ENCODE peak calls at places on chromosomes 4 and X, in eight cellular contexts. R is mammary epithelial cell, S is breast epithelium, C is upper lobe of right lung, L is HepG2, B is neural crest cell, Y is astrocyte of the spinal cord, U is endothelial cell. O is an unnamed sample.

GRCh38 chrX:38045697-38046096 is 39.3 kb downstream of the SYTL5 start:
- DNase-seq in R (no peak), S (no peak), C (no peak), L (no peak), B (no peak), Y (no peak), U (no peak), O (peak)

GRCh38 chrX:24371391-24371972 is 11.0 kb downstream of the SUPT20HL1 start:
- DNase-seq in R (peak), S (peak), C (no peak), L (peak), B (peak), Y (peak), U (peak), O (peak)

GRCh38 chr4:113050361-113050760 is 908 bp downstream of the ANK2 start:
- DNase-seq in R (no peak), S (no peak), C (no peak), L (no peak), B (no peak), Y (no peak), U (no peak), O (no peak)

GRCh38 chr4:120801171-120801758 is 121.3 kb downstream of the PRDM5 start:
- DNase-seq in R (peak), S (no peak), C (no peak), L (no peak), B (no peak), Y (peak), U (no peak), O (peak)

GRCh38 chrX:29215251-29215650 is 628.0 kb downstream of the IL1RAPL1 start:
- DNase-seq in R (peak), S (no peak), C (no peak), L (no peak), B (no peak), Y (no peak), U (no peak), O (peak)

GRCh38 chr4:16655140-16655539 is 243.3 kb downstream of the LDB2 start:
- DNase-seq in R (no peak), S (no peak), C (no peak), L (no peak), B (no peak), Y (no peak), U (no peak), O (no peak)

GRCh38 chr4:88158360-88159136 is at the start of gene ABCG2:
- DNase-seq in R (peak), S (no peak), C (peak), L (peak), B (peak), Y (peak), U (peak), O (peak)

GRCh38 chrX:30283456-30284200 is 25.6 kb downstream of the NR0B1 start:
- DNase-seq in R (peak), S (no peak), C (no peak), L (peak), B (no peak), Y (peak), U (no peak), O (peak)

GRCh38 chr4:110540606-110541440 is 64.9 kb downstream of the ENPEP start:
- DNase-seq in R (peak), S (no peak), C (no peak), L (no peak), B (no peak), Y (peak), U (no peak), O (peak)

GRCh38 chr4:123929565-123929964 is 533.0 kb downstream of the SPRY1 start:
- DNase-seq in R (no peak), S (no peak), C (no peak), L (no peak), B (no peak), Y (peak), U (no peak), O (no peak)

GRCh38 chrX:9897761-9898161 is 69.4 kb upstream of the CLDN34 start:
- DNase-seq in R (peak), S (no peak), C (no peak), L (no peak), B (no peak), Y (peak), U (no peak), O (peak)

GRCh38 chrX:40189018-40189417 is 91.3 kb upstream of the BCOR start:
- DNase-seq in R (no peak), S (no peak), C (no peak), L (no peak), B (no peak), Y (no peak), U (no peak), O (peak)

GRCh38 chrX:132837971-132838370 is 120.5 kb downstream of the HS6ST2 start:
- DNase-seq in R (no peak), S (no peak), C (no peak), L (no peak), B (no peak), Y (no peak), U (no peak), O (no peak)

GRCh38 chrX:40644175-40644574 is 3.2 kb downstream of the CXorf38 start:
- DNase-seq in R (no peak), S (no peak), C (no peak), L (no peak), B (no peak), Y (no peak), U (no peak), O (peak)

GRCh38 chr4:6180841-6181631 is 19.3 kb downstream of the JAKMIP1 start:
- DNase-seq in R (no peak), S (no peak), C (no peak), L (no peak), B (no peak), Y (no peak), U (no peak), O (no peak)

GRCh38 chr4:101865501-101866062 is 75.1 kb downstream of the BANK1 start:
- DNase-seq in R (peak), S (no peak), C (no peak), L (peak), B (no peak), Y (peak), U (no peak), O (peak)

GRCh38 chrX:134990475-134991473 is at the start of gene SMIM10:
- DNase-seq in R (peak), S (peak), C (peak), L (no peak), B (peak), Y (peak), U (peak), O (peak)

GRCh38 chr4:48683784-48684666 is 96.1 kb downstream of the FRYL start:
- DNase-seq in R (no peak), S (no peak), C (no peak), L (no peak), B (no peak), Y (no peak), U (no peak), O (no peak)

GRCh38 chr4:7894098-7894676 is 45.5 kb downstream of the AFAP1 start:
- DNase-seq in R (peak), S (no peak), C (no peak), L (peak), B (no peak), Y (no peak), U (no peak), O (no peak)

GRCh38 chrX:27987862-27988646 is 6.8 kb upstream of the DCAF8L1 start:
- DNase-seq in R (no peak), S (no peak), C (no peak), L (peak), B (no peak), Y (no peak), U (no peak), O (no peak)

GRCh38 chr4:175253184-175253902 is 335.2 kb downstream of the ADAM29 start:
- DNase-seq in R (no peak), S (no peak), C (no peak), L (no peak), B (no peak), Y (no peak), U (no peak), O (peak)
- TF ChIP-seq CTCF in R (peak), S (no peak), C (peak), L (no peak), B (peak), Y (peak), U (no peak), O (peak)

DNA sequence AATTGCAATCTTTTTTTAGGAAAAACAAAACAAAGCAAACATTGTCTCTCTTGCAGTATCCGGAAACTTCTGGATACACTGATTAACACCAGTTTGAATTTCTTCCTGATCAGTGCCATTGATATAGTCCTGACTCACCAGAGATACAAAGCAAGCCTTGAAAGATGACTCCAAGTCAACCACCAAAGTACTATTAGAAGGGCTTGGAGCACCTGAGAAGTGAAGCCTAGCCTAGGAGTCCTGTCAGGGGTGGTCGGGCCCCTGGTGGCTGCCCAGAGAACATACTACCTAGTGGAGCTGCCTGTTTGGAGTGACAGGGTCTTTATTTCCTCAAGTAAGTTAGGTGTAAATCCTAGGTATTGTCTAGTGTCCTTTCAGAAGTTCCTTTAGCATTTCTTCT is 593.2 kb downstream of the ZNF674 start:
- DNase-seq in R (peak), S (no peak), C (no peak), L (no peak), B (no peak), Y (no peak), U (no peak), O (no peak)
- TF ChIP-seq CTCF in R (no peak), S (no peak), C (no peak), L (no peak), B (no peak), Y (peak), U (no peak), O (no peak)

DNA sequence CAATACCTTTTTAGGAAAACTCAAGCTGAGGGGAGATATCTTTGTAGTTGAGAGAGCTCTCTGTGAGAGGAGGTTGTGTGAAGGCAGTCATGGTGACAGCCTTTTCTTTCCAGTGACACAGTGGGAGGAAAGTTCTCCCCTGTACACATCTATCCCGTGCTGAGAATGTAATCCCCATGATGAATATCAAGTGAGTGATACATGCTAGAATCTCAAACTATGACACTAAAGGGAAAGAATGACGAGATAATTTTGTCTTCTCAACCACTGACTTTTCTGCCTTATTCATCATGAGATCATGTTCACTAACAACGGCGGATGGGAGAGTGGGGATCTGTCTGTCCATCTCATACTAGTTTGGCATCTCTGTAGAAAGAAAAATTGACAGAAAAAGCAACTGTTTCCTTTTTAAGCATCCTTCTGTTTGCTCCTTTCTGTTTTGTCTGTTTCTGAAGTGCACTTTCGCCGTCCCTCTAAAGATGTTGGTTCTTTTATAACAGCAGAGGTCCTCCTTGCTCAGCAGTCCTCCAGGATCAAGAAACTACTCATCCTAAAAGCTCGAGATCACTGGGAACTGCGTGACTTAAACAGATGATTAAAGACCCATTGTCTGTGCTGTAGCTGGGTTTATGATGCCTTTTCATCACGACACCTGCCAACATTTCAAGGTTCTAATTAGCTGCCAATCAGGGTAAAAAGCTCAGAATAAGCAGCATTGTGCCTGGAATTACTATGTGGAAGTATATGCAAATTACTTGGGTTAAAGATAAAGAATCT is 137.6 kb downstream of the DCK start:
- DNase-seq in R (no peak), S (no peak), C (no peak), L (no peak), B (no peak), Y (peak), U (no peak), O (peak)
- TF ChIP-seq CTCF in R (no peak), S (no peak), C (no peak), L (no peak), B (no peak), Y (peak), U (no peak), O (peak)

DNA sequence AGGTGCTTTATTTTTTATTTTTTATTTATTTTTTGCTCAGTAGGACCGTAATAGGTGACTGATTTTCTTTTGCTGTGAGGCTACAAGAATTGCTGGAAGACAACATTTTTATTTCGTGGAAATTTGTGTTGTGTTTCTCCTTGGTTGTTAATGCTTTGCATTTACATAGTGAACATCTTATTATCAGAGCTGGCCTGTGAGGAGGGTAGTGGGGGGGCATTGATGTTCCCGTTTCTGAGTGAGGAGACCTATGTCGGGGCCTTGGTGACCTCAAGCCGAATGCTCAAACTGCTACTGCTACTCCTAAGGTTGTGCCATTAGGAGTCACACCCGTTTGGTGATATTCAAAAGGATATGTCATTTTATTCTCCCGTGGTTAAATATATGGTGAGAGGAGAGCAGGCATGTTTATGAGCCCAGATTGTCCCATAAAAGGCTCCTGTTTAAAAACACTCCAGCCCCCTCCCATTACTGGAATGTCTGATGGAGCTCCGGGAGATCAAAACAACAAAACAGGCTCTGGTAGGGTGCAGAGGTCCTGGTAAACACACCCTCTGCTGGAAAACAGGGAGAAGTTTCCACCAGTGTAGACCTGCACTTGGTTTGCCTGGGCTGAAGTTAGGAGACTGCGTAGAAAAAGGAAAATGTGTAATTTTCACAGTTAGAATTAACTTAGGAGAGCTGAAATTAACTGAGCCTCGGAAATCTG is 5.6 kb downstream of the PDGFRA start:
- DNase-seq in R (no peak), S (no peak), C (no peak), L (no peak), B (no peak), Y (no peak), U (no peak), O (peak)
- TF ChIP-seq CTCF in R (no peak), S (no peak), C (no peak), L (no peak), B (peak), Y (no peak), U (peak), O (peak)

GRCh38 chr4:964346-965025 is 8.9 kb downstream of the DGKQ start:
- DNase-seq in R (no peak), S (no peak), C (no peak), L (no peak), B (no peak), Y (no peak), U (no peak), O (no peak)

GRCh38 chr4:965766-966134 is 7.6 kb downstream of the DGKQ start:
- DNase-seq in R (no peak), S (no peak), C (no peak), L (no peak), B (no peak), Y (no peak), U (no peak), O (no peak)

GRCh38 chr4:963276-964225 is 9.8 kb downstream of the DGKQ start:
- DNase-seq in R (no peak), S (no peak), C (no peak), L (no peak), B (no peak), Y (no peak), U (no peak), O (no peak)

GRCh38 chr4:966266-967112 is 6.9 kb downstream of the DGKQ start:
- DNase-seq in R (no peak), S (no peak), C (no peak), L (no peak), B (no peak), Y (no peak), U (no peak), O (no peak)

DNA sequence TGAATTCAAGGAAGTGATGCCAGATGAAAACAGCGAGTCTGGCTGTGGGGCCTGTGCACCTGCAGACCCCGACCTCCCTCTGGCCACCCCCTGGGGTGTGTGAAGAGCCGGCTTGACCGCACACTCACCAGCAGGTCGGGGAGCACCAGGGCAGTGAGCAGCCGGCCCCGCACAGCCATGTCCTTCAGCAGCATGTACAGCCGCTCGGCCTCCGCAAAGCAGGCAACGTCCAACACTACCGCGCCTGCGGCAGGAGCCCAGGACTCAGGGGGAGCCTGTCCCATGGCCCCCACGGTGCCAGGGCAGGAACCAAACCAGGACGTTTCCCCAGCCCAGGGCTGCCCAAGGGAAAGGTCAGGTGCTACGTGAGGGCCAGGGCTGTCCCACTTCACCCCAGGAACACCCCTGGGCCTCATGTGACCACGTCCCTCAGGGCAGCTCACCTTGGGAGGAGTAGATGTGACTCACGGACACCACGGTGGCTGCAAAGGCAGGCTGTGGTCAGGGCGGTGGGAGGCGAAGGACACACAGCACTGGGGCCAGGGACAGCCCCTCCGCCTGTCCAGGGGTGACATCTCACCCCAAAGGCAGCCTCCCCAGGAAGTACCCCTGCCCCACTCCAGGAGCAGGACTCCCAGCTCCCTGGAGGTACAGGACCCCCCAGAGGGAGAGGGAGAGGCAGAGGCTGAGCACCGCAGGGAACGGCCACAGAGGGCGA is 8.2 kb downstream of the DGKQ start:
- DNase-seq in R (no peak), S (no peak), C (no peak), L (no peak), B (no peak), Y (no peak), U (no peak), O (no peak)
- TF ChIP-seq CTCF in R (no peak), S (no peak), C (no peak), L (no peak), B (no peak), Y (no peak), U (no peak), O (no peak)

GRCh38 chrX:86133761-86134160 is 14.5 kb upstream of the DACH2 start:
- DNase-seq in R (no peak), S (no peak), C (no peak), L (no peak), B (no peak), Y (no peak), U (no peak), O (peak)
- TF ChIP-seq CTCF in R (peak), S (no peak), C (peak), L (peak), B (peak), Y (peak), U (peak), O (peak)

DNA sequence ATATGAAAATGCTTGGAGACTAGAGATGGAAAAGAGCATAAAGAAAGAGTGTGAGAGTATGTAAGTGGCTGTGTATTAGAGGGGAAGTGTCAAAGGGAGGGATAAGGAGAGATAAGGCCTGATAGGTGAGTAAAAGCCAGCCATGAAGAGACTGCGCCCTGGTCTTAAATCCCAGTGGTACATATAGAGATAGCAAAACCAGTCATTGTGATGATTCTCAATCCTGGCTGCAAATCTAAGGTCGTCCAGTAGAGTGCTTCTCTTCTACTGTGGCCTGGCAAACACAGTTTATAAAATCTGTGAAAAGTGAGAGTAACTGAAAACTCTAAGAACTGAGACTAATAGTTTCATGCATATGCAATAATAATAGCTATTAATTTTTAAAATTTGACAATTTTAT is 86.9 kb downstream of the MAB21L2 start:
- DNase-seq in R (no peak), S (no peak), C (no peak), L (no peak), B (no peak), Y (no peak), U (no peak), O (peak)
- TF ChIP-seq CTCF in R (no peak), S (no peak), C (no peak), L (no peak), B (no peak), Y (no peak), U (no peak), O (no peak)

GRCh38 chrX:101206471-101206870 is 13.1 kb upstream of the DRP2 start:
- DNase-seq in R (peak), S (no peak), C (no peak), L (peak), B (no peak), Y (peak), U (no peak), O (peak)
- TF ChIP-seq CTCF in R (peak), S (no peak), C (peak), L (peak), B (peak), Y (peak), U (no peak), O (peak)

DNA sequence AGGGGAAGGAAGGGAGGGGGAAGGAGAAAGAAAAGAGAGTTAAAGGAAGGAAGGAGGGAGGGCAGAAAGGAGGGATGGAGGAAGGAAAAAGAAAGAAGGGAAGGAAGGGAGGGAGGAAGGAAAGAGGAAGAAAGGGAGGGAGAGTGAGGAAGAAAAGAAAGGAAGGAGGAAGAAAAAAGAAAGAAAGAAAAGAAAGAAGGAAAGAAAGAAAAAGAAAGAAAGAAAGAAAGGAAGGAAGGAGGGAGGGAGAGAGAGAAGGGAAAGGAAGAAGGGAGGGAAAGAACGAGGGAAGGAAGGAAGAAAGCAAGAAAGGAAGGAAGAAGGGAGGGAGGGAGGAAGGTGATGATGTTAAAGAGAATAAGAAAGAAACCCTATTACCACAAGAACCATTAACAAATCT is 150.6 kb downstream of the MXRA5 start:
- DNase-seq in R (no peak), S (no peak), C (no peak), L (no peak), B (no peak), Y (no peak), U (no peak), O (no peak)
- TF ChIP-seq CTCF in R (no peak), S (no peak), C (no peak), L (no peak), B (no peak), Y (no peak), U (no peak), O (no peak)

O was measured in choroid plexus epithelial cell.